ENCODE peak calls at places on chromosomes 6 and 20, in four cellular contexts. D is H9, P is IMR-90, V is mesenchymal stem cell. T is an unnamed sample.

GRCh38 chr6:24197892-24198291 is 71.9 kb downstream of the NRSN1 start:
- DNase-seq in D (no peak), P (no peak), V (no peak), T (no peak)

GRCh38 chr6:110949679-110950285 is 8.7 kb upstream of the GTF3C6 start:
- DNase-seq in D (no peak), V (peak), P (peak), T (no peak)

GRCh38 chr20:41165001-41165882 is 27.9 kb downstream of the PLCG1 start:
- DNase-seq in V (no peak), P (no peak), D (no peak), T (no peak)

GRCh38 chr6:151445482-151445881 is 6.4 kb downstream of the RMND1 start:
- DNase-seq in D (no peak), P (peak), V (peak), T (no peak)

GRCh38 chr6:80316655-80317332 is 210.3 kb downstream of the BCKDHB start:
- DNase-seq in P (no peak), V (no peak), D (no peak), T (no peak)

GRCh38 chr6:143110572-143110971 is 49.9 kb downstream of the AIG1 start:
- DNase-seq in V (peak), P (peak), D (no peak), T (no peak)

GRCh38 chr6:53439556-53439955 is 90.8 kb upstream of the ELOVL5 start:
- DNase-seq in P (peak), D (no peak), V (no peak), T (no peak)

GRCh38 chr20:22385602-22386299 is 198.6 kb downstream of the FOXA2 start:
- DNase-seq in P (no peak), D (no peak), V (no peak), T (no peak)

DNA sequence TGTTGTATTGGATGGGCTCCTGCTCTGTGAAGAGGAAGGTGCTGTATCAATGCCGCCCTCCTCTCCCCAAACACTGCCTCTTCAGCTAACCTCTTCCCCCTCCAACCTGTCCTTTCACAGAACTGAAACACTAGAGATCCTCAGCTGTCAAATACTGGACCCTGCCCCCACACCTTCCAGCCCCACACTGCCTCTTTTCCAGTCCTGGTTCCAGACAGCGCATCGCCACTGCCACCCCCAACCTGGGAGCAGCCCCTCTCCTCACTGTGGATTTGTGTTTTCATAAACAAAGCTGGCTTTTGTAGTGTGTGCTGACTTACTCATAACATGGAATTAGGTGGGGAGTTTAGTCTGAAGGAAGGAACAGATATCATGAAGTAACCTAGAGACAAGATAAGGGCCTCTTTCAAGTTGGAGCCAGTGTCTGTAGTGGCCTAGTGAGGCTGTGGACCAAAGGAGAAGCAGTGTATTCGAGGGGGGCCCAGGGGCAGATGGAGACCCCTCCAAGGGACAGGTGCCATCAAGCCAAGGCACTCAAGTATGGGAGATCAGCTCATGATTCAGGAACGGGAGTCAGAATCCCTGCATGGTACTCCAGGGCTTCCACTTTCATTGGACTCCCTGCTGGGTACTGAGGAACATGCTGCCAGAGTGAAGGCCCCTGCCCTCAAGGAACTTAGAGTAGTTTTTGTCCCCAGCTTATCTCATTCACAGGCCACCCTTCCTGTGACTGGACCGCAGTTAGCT is 2.1 kb downstream of the SCUBE3 start:
- DNase-seq in D (no peak), P (peak), V (no peak), T (no peak)
- H3K14ac ChIP-seq in D (no peak), P (no peak), V (no peak), T (no peak)

DNA sequence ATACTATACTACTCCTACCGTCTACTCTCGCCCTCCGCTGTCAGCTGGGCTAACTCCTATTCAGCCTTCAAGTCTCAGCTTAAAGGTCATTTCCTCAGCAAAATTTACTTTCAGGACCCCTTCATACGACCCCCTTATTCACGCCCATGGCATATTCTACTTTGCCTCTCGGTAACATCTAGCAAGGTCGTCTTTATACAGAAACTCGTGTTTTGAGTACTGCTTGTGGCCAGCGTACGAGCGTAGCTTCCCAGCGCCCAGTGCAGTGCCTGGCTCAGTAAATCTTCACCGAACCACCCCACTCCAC is 546 bp downstream of the CRNKL1 start:
- DNase-seq in P (no peak), D (no peak), V (no peak), T (no peak)
- H3K14ac ChIP-seq in P (peak), D (peak), V (no peak), T (no peak)

GRCh38 chr20:2816030-2816582 is at the start of gene TMEM239:
- DNase-seq in V (no peak), P (no peak), D (no peak), T (no peak)

GRCh38 chr20:2814076-2814475 is 711 bp upstream of the C20orf141 start:
- DNase-seq in P (peak), D (no peak), V (no peak), T (no peak)

GRCh38 chr20:2816583-2817340 is 598 bp downstream of the TMEM239 start:
- DNase-seq in V (no peak), P (peak), D (peak), T (no peak)

GRCh38 chr20:2815242-2815900 is 584 bp downstream of the C20orf141 start:
- DNase-seq in D (no peak), V (no peak), P (no peak), T (no peak)

DNA sequence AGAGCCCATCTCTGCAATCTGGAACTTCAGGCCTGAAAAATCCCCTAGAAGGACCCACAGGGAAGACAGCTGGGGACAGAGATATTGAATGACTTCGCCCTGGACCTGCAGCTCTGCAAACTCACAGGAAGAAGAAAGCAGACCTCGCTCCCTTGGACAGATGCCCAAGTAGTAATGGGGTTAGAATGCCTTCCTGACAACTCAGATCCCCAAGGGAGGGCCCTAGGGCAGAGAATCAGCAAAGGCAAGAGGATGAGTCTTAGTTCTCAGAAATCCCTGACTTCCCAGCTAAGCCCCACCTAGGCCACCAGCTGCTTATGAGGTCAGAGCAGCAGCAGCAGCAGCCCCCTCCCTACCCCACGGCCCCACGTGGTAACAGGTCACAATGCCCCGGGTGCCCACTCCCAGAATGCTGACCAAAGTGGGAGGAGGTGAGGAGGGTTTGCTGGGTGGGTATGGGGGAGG is at the start of gene C20orf141:
- DNase-seq in D (no peak), V (peak), P (peak), T (no peak)
- H3K14ac ChIP-seq in D (no peak), V (no peak), P (peak), T (no peak)

DNA sequence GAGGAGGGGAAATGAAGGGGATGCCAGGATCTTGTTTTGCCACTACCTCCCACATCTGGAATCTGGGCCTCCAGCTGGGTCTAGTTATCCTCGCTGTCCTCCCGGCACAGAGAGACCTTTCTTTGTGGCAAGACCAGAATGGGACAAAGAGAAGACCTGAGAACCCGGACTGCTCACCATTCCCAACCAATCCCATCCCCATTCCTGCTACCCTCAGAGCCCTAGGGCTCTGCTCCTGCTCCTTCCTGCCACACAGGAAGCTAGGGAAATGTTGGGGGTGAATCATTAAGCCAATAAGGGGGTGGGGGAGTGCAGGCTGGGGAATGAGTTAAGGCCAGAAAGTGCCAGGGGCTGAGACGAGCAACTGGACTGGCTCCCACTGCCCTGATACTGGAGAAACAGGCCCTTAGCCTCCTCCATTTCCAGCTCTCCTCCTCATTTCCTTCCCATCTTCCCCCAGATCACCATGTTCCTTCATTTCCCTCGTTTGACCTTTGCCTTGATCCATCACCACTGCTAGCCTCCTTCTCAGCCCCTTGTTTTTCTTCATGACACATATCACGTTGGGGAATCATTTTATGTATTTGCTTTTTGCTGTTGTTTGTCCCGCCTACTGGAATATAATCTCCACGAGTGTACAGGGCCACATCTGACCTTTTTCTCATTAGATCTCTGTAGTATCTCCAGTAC is 4.6 kb upstream of the IER3 start:
- DNase-seq in V (peak), P (peak), D (no peak), T (no peak)
- H3K14ac ChIP-seq in V (no peak), P (peak), D (no peak), T (no peak)

GRCh38 chr20:51404297-51405060 is 138.0 kb downstream of the NFATC2 start:
- DNase-seq in D (peak), V (peak), P (no peak), T (no peak)

GRCh38 chr20:51400051-51400926 is 142.2 kb downstream of the NFATC2 start:
- DNase-seq in P (no peak), V (no peak), D (no peak), T (no peak)

GRCh38 chr20:51399138-51399890 is 143.2 kb downstream of the NFATC2 start:
- DNase-seq in V (no peak), P (no peak), D (no peak), T (no peak)

GRCh38 chr20:51402201-51402600 is 140.3 kb downstream of the NFATC2 start:
- DNase-seq in D (no peak), P (peak), V (peak), T (no peak)

GRCh38 chr20:51403465-51404220 is 138.9 kb downstream of the NFATC2 start:
- DNase-seq in V (no peak), P (no peak), D (no peak), T (no peak)
- H3K14ac ChIP-seq in V (no peak), P (no peak), D (no peak), T (no peak)

GRCh38 chr6:14877758-14878157 is 368.1 kb upstream of the JARID2 start:
- DNase-seq in D (no peak), V (no peak), P (no peak), T (no peak)
- H3K14ac ChIP-seq in D (peak), V (no peak), P (peak), T (no peak)

DNA sequence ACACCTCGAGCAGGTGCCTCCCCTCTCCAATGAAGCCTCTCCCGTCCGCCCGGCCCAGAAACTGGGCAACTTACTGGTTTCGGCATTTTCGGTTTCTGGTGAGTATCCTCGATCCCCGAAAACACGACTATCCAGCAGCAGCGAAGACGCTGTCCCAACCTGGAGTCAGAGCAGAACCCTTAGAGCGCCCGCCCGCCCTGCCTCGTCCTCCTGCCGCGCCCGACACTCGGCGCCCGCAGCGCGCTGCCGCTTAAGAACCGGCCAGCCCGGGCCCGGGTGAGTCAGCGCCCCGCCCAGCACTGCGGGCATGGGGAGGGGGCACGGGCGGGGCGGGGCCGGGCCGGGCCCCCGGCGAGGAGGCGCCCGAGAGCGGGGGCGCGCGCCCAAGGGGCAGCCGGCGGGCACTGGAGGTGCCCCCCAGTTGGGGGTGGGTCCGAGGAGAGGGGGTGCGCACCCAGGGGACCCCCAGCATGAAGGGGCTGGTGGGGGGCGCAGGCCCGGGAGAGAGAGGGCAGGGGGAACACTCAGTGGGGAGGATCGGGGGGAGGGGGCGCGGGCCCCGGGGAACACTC is 1.1 kb downstream of the EZR start:
- DNase-seq in V (peak), P (peak), D (peak), T (peak)
- H3K14ac ChIP-seq in V (no peak), P (peak), D (peak), T (no peak)

GRCh38 chr20:45792513-45793118 is 862 bp downstream of the DNTTIP1 start:
- DNase-seq in P (no peak), D (no peak), V (no peak), T (no peak)
- H3K14ac ChIP-seq in P (peak), D (no peak), V (no peak), T (no peak)

DNA sequence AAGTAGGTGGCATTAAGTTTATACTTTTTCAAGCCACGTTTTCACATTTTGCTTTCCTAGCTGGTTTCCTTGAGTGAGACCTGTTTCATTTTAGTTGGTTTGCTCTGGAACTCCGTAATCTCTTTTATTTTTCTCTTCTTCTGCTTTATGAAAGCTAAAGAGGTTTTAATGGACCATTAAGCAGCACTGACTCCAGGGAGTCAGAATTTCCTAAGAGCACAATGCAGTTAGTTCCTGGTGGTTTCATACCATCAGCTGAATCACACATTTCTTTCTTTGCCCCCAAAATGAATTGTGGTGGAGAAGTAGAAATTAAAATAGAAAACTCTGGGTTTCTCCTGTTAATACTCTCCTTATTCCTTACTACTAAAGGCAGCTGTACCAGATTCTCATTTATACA is 3.4 kb downstream of the OPN5 start:
- DNase-seq in P (no peak), D (no peak), V (no peak), T (no peak)
- H3K14ac ChIP-seq in P (no peak), D (no peak), V (no peak), T (no peak)

GRCh38 chr20:58389968-58390658 is 1.1 kb downstream of the VAPB start:
- DNase-seq in V (no peak), D (peak), P (no peak), T (no peak)
- H3K14ac ChIP-seq in V (no peak), D (no peak), P (peak), T (peak)

T was measured in neuronal stem cell.